ENCODE peak calls at places on chromosomes 4 and X, in seven cellular contexts. S, E, Y, B, K, I and J are unnamed samples.

GRCh38 chrX:154322890-154323289 is 27.3 kb downstream of the TKTL1 start:
- DNase-seq in S (no peak), E (no peak), Y (no peak), B (no peak), K (no peak), I (no peak), J (no peak)

GRCh38 chr4:95640337-95640736 is 91.6 kb upstream of the UNC5C start:
- DNase-seq in S (no peak), E (no peak), Y (no peak), B (no peak), K (no peak), I (no peak), J (no peak)

GRCh38 chr4:3847211-3847940 is 81.2 kb downstream of the ADRA2C start:
- DNase-seq in S (no peak), E (no peak), Y (no peak), B (no peak), K (no peak), I (no peak), J (no peak)

GRCh38 chrX:7730071-7730470 is 112.9 kb upstream of the VCX start:
- DNase-seq in S (no peak), E (no peak), Y (no peak), B (no peak), K (no peak), I (no peak), J (no peak)

GRCh38 chr4:83582289-83582756 is 46.4 kb downstream of the GPAT3 start:
- DNase-seq in S (no peak), E (no peak), Y (no peak), B (no peak), K (no peak), I (no peak), J (no peak)

GRCh38 chr4:172692701-172693100 is 475.9 kb upstream of the GALNT7 start:
- DNase-seq in S (no peak), E (no peak), Y (no peak), B (no peak), K (no peak), I (no peak), J (no peak)

GRCh38 chr4:58606303-58606702 is 1496.1 kb upstream of the IGFBP7 start:
- DNase-seq in S (no peak), E (no peak), Y (no peak), B (no peak), K (no peak), I (no peak), J (no peak)

GRCh38 chrX:156004740-156005139 is 7.2 kb downstream of the IL9R start:
- DNase-seq in S (no peak), E (no peak), Y (no peak), B (no peak), K (no peak), I (no peak), J (no peak)

GRCh38 chr4:168451331-168451730 is 29.0 kb downstream of the DDX60L start:
- DNase-seq in S (no peak), E (no peak), Y (no peak), B (no peak), K (no peak), I (no peak), J (no peak)

GRCh38 chrX:73850124-73851013 is 287.4 kb downstream of the CHIC1 start:
- DNase-seq in S (no peak), E (peak), Y (no peak), B (peak), K (no peak), I (peak), J (peak)

GRCh38 chrX:13923845-13924244 is 105.8 kb downstream of the GEMIN8 start:
- DNase-seq in S (no peak), E (no peak), Y (no peak), B (no peak), K (no peak), I (no peak), J (no peak)

GRCh38 chr4:1539132-1539755 is 133.0 kb upstream of the NKX1-1 start:
- DNase-seq in S (peak), E (no peak), Y (peak), B (no peak), K (no peak), I (no peak), J (no peak)

GRCh38 chrX:16711219-16712115 is 1.0 kb downstream of the CTPS2 start:
- DNase-seq in S (no peak), E (no peak), Y (no peak), B (no peak), K (no peak), I (no peak), J (peak)

GRCh38 chr4:18021470-18021719 is 160 bp downstream of the LCORL start:
- DNase-seq in S (no peak), E (peak), Y (no peak), B (no peak), K (no peak), I (no peak), J (no peak)

GRCh38 chr4:1795304-1796195 is 2.5 kb downstream of the FGFR3 start:
- DNase-seq in S (no peak), E (no peak), Y (no peak), B (no peak), K (peak), I (no peak), J (no peak)

GRCh38 chr4:51880016-51880915 is 37.3 kb downstream of the DCUN1D4 start:
- DNase-seq in S (no peak), E (peak), Y (no peak), B (no peak), K (no peak), I (no peak), J (no peak)

GRCh38 chr4:19583827-19584569 is 667.7 kb upstream of the SLIT2 start:
- DNase-seq in S (no peak), E (no peak), Y (no peak), B (no peak), K (no peak), I (no peak), J (no peak)

GRCh38 chrX:87392369-87392768 is 125.2 kb upstream of the KLHL4 start:
- DNase-seq in S (no peak), E (no peak), Y (no peak), B (no peak), K (no peak), I (no peak), J (no peak)

GRCh38 chr4:80266267-80266901 is at the start of gene FGF5:
- DNase-seq in S (peak), E (peak), Y (peak), B (no peak), K (peak), I (peak), J (peak)

GRCh38 chrX:65971151-65971550 is 68.7 kb downstream of the VSIG4 start:
- DNase-seq in S (no peak), E (no peak), Y (no peak), B (no peak), K (no peak), I (no peak), J (no peak)

GRCh38 chr4:4762300-4762699 is 97.2 kb upstream of the MSX1 start:
- DNase-seq in S (no peak), E (no peak), Y (no peak), B (no peak), K (no peak), I (no peak), J (no peak)

GRCh38 chrX:37662181-37662580 is 23.4 kb upstream of the XK start:
- DNase-seq in S (no peak), E (no peak), Y (no peak), B (no peak), K (no peak), I (no peak), J (no peak)

GRCh38 chr4:19983072-19983471 is 268.6 kb upstream of the SLIT2 start:
- DNase-seq in S (no peak), E (peak), Y (no peak), B (no peak), K (no peak), I (no peak), J (no peak)

GRCh38 chrX:42776195-42776594 is 1.8 kb downstream of the PPP1R2C start:
- DNase-seq in S (no peak), E (no peak), Y (no peak), B (no peak), K (no peak), I (no peak), J (no peak)

GRCh38 chr4:53779025-53779424 is 187.7 kb upstream of the LNX1 start:
- DNase-seq in S (no peak), E (peak), Y (no peak), B (no peak), K (no peak), I (no peak), J (no peak)

GRCh38 chrX:72540318-72540717 is 32.3 kb downstream of the HDAC8 start:
- DNase-seq in S (no peak), E (peak), Y (no peak), B (no peak), K (no peak), I (no peak), J (no peak)

GRCh38 chr4:114077610-114078009 is 98.2 kb upstream of the ARSJ start:
- DNase-seq in S (no peak), E (peak), Y (no peak), B (no peak), K (no peak), I (no peak), J (no peak)

GRCh38 chr4:169957785-169958184 is 68.4 kb downstream of the MFAP3L start:
- DNase-seq in S (no peak), E (no peak), Y (no peak), B (no peak), K (no peak), I (no peak), J (no peak)

GRCh38 chrX:139931646-139932076 is 1.2 kb downstream of the ATP11C start:
- DNase-seq in S (no peak), E (no peak), Y (peak), B (no peak), K (peak), I (no peak), J (peak)

GRCh38 chr4:15920723-15921591 is 17.6 kb downstream of the FGFBP1 start:
- DNase-seq in S (peak), E (peak), Y (no peak), B (peak), K (no peak), I (no peak), J (no peak)

DNA sequence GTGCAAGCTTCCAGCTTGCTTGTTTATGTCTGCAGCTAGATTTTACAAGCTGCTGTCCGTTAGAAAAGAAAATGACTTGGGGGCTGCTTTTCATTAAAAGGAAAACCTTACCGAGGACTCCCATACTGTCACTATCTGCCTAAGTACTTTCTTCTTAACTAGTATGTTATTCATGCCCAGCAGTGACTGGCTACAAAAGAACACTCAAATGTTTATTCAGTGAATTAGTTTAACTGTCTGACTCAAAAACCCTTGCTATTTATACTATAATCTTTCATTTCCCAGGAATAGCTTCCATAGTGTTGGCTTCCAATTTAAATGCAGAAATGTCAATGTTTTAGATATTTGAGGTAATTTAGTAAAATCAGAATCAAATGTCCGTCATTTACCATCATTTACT is 164.9 kb downstream of the DTHD1 start:
- DNase-seq in S (no peak), E (no peak), Y (no peak), B (no peak), K (no peak), I (no peak), J (no peak)
- TF ChIP-seq CTCF in S (no peak), E (no peak), Y (no peak), B (no peak), K (no peak), I (no peak), J (no peak)

DNA sequence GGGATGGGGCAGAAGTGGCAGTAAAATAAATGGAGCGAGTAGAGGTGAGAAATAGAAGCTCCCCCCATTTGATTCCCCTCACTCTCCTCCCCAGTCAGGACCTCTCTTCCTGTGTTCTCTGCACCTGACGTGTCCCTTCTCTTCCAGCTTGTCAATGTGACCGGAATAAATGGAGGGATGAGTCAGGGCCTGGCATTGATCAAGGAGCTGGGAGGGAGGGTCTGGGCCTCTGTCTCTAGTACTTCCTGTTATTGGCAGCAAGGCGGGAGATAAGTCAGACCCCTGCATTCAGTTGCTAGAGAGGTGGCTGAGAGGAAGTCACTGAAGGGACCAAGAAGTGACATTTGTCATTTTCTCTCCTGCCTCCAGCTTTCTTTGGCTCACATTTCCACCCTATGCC is 35.1 kb upstream of the ZNF41 start:
- DNase-seq in S (no peak), E (no peak), Y (no peak), B (no peak), K (no peak), I (no peak), J (no peak)
- TF ChIP-seq CTCF in S (no peak), E (no peak), Y (no peak), B (no peak), K (no peak), I (no peak), J (no peak)

DNA sequence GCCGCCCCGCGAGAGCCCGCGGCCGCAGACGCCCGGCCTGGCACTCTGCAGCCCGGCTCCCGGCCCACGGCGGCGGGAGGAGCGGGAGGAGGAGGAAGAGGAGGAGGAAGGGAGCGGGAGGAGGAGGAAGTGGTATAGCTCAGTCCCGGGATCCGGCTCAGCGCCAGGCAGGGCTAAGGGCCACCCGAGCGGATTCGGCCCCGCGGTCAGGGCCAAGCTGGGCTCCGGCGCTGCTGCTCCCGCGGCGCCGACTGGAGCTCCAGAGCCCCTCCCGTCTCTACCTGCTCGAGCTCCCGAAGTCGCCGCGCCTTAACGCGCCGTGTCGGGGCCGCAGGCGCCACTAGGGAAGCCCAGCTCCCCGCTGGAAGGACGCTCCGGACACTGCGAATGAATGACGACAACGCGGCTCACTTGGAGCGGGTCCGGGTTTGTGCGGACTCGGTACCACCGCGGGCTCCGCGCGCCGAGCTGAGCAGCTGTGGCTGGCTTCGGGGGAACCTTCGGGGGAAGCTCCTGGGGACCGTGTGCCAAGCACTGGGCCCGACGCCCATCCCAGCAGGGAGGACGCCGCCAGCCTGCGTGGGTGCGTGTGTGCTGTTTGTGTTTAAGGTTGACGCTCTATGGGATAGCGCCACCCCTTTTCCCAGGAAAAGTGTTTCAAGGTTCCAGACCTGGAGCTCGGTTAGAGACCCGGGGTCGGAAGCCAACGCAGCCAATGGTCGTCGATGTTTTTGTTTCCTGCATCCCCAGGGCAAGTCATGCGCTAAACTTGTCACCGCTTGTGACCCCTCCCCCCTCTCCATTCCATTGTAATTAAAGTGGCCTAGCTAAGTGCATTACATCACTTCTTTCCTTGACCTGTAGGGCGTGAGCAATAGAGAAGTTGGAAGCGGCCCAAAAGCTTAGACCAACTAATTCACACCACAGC is at the start of gene TBC1D9:
- DNase-seq in S (peak), E (peak), Y (no peak), B (peak), K (peak), I (peak), J (peak)
- TF ChIP-seq CTCF in S (no peak), E (no peak), Y (no peak), B (peak), K (peak), I (no peak), J (no peak)

GRCh38 chr4:12414181-12414812 is 985.6 kb upstream of the HS3ST1 start:
- DNase-seq in S (no peak), E (no peak), Y (no peak), B (no peak), K (no peak), I (no peak), J (no peak)

GRCh38 chr4:12411072-12411471 is 982.4 kb upstream of the HS3ST1 start:
- DNase-seq in S (no peak), E (no peak), Y (no peak), B (no peak), K (no peak), I (no peak), J (no peak)

GRCh38 chr4:12409507-12410190 is 981.0 kb upstream of the HS3ST1 start:
- DNase-seq in S (no peak), E (no peak), Y (no peak), B (no peak), K (no peak), I (no peak), J (no peak)
- TF ChIP-seq CTCF in S (no peak), E (no peak), Y (no peak), B (no peak), K (no peak), I (no peak), J (no peak)

DNA sequence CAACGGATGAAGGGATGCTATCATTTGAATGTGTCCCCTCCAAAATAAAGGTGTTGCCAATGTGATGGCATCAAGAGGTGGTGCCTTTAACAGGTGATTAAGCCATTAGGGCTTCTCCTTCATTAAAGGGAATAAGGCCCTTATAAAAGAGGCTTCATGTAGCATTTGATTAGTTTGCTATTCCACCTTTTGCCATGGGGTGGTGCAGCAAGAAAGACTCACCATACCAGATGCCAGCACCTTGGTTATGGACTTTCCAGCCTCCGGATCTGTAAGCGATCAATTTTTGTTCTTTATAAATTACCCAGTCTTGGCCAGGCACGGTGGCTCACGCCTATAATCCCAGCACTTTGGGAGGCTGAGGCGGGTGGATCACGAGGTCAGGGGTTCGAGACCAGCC is 7.9 kb upstream of the SLC25A43 start:
- DNase-seq in S (no peak), E (peak), Y (no peak), B (peak), K (no peak), I (no peak), J (peak)
- TF ChIP-seq CTCF in S (peak), E (peak), Y (no peak), B (no peak), K (peak), I (no peak), J (peak)

GRCh38 chr4:10893417-10893816 is 208.8 kb upstream of the CLNK start:
- DNase-seq in S (no peak), E (no peak), Y (no peak), B (no peak), K (no peak), I (no peak), J (peak)
- TF ChIP-seq CTCF in S (peak), E (peak), Y (no peak), B (no peak), K (peak), I (no peak), J (peak)

DNA sequence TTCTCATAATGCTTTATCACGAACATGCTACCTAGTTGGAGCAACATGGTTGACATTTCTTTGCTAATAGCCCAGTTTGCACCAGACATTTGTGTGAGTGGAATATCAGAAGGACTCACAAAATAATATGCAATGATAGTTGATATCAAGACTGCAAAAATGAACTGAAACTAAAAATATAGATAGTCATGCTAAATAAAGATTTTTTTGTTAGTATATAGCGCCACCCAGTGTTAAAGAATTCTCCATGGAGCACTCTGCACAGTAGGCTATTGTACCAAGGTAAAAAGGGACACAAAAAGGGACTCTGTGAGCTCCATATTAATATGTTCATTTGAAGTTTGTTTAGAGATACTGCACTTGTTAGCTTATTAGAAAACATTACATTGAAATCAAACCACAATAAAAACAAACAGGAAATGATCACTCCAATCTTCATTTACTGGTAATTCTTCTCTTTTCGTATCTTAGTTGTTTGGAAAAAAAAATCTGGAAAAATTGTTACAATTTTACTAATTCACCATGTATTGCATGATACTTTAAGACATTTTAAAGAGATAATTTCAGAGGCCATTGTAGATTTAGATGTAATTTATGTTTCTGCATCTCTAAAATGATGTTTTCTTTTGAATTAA is 1509.6 kb downstream of the ADGRL3 start:
- DNase-seq in S (no peak), E (peak), Y (no peak), B (no peak), K (no peak), I (peak), J (peak)
- TF ChIP-seq CTCF in S (peak), E (peak), Y (no peak), B (no peak), K (peak), I (peak), J (peak)

GRCh38 chr4:127782275-127783025 is at the start of gene HSPA4L:
- DNase-seq in S (peak), E (peak), Y (peak), B (peak), K (peak), I (peak), J (peak)

GRCh38 chr4:127783971-127784519 is 1.9 kb downstream of the HSPA4L start:
- DNase-seq in S (no peak), E (no peak), Y (no peak), B (no peak), K (no peak), I (no peak), J (no peak)

GRCh38 chr4:127782025-127782274 is 172 bp upstream of the HSPA4L start:
- DNase-seq in S (peak), E (peak), Y (no peak), B (peak), K (no peak), I (peak), J (peak)

GRCh38 chr4:127781303-127782024 is 658 bp upstream of the HSPA4L start:
- DNase-seq in S (peak), E (peak), Y (no peak), B (peak), K (peak), I (no peak), J (peak)

GRCh38 chr4:127783026-127783769 is 1.1 kb downstream of the HSPA4L start:
- DNase-seq in S (peak), E (peak), Y (no peak), B (peak), K (peak), I (peak), J (no peak)
- TF ChIP-seq CTCF in S (no peak), E (no peak), Y (no peak), B (no peak), K (no peak), I (no peak), J (no peak)